ENCODE peak calls at places on chromosomes 2 and 18, in ten cellular contexts. D is iris pigment epithelial cell; H is stimulated activated CD4-positive, alpha-beta T cell treated with anti-CD3 and anti-CD28 coated beads, Interleukin-15, amount 100 ng/mL, for 1 hour; X is left cardiac atrium; Z is epithelial cell of esophagus; V is GM10248; W is H9; R is KG1; I is pancreas; A is nucleus accumbens. K is an unnamed sample.

GRCh38 chr18:36035253-36035652 is 32.1 kb downstream of the RPRD1A start:
- DNase-seq in V (no peak), D (no peak), X (no peak), I (no peak), Z (no peak), H (no peak), A (no peak), W (no peak), R (no peak), K (no peak)

GRCh38 chr2:223935459-223936125 is 9.5 kb downstream of the WDFY1 start:
- DNase-seq in W (no peak), A (no peak), D (no peak), V (no peak), I (peak; percentile 38), Z (no peak), X (no peak), H (no peak), R (no peak), K (no peak)

GRCh38 chr2:230586328-230586982 is 126.2 kb upstream of the CAB39 start:
- DNase-seq in Z (no peak), H (no peak), D (peak; percentile 12), V (no peak), I (no peak), A (no peak), X (no peak), W (no peak), R (no peak), K (no peak)

GRCh38 chr2:48482313-48482712 is 47.6 kb upstream of the STON1 start:
- DNase-seq in A (no peak), W (no peak), V (no peak), I (no peak), H (no peak), X (no peak), Z (no peak), R (no peak), D (peak; percentile 85), K (no peak)

GRCh38 chr18:51751901-51752300 is 554.4 kb upstream of the MEX3C start:
- DNase-seq in Z (peak; percentile 2), V (no peak), X (no peak), A (no peak), D (no peak), W (no peak), H (no peak), R (no peak), I (no peak), K (no peak)

GRCh38 chr2:218003994-218004419 is 1.2 kb upstream of the TNS1 start:
- DNase-seq in X (peak; percentile 87), D (peak; percentile 91), Z (peak; percentile 13), W (no peak), R (no peak), I (peak; percentile 74), A (no peak), V (no peak), H (no peak), K (no peak)

GRCh38 chr2:65639156-65639876 is 206.9 kb upstream of the SPRED2 start:
- DNase-seq in H (no peak), V (no peak), I (no peak), A (no peak), X (no peak), D (peak; percentile 73), W (no peak), R (no peak), Z (peak; percentile 12), K (no peak)

GRCh38 chr2:27756544-27757498 is 14.7 kb upstream of the MRPL33 start:
- DNase-seq in V (no peak), I (no peak), D (no peak), A (no peak), Z (no peak), W (no peak), R (no peak), X (peak; percentile 68), H (no peak), K (no peak)

GRCh38 chr2:64880193-64880951 is 108.8 kb upstream of the SLC1A4 start:
- DNase-seq in V (no peak), Z (no peak), R (no peak), I (no peak), W (peak; percentile 51), D (no peak), A (no peak), X (no peak), H (no peak), K (no peak)

GRCh38 chr2:40488101-40488598 is 36.3 kb upstream of the SLC8A1 start:
- DNase-seq in R (no peak), Z (peak; percentile 36), I (no peak), V (no peak), D (peak; percentile 57), A (no peak), X (no peak), W (no peak), H (no peak), K (no peak)

GRCh38 chr18:76572517-76573247 is 77.6 kb upstream of the ZNF516 start:
- DNase-seq in A (no peak), R (no peak), D (peak; percentile 10), V (no peak), Z (peak; percentile 10), I (no peak), H (no peak), W (no peak), X (no peak), K (no peak)

GRCh38 chr2:14601070-14601770 is 31.3 kb upstream of the LRATD1 start:
- DNase-seq in H (no peak), Z (peak; percentile 69), I (no peak), W (no peak), X (no peak), V (no peak), A (no peak), D (peak; percentile 7), R (no peak), K (no peak)

GRCh38 chr18:77478619-77479018 is 229.0 kb downstream of the GALR1 start:
- DNase-seq in H (no peak), W (no peak), X (peak; percentile 54), D (peak; percentile 0), I (peak; percentile 11), R (no peak), V (no peak), Z (no peak), A (no peak), K (no peak)

GRCh38 chr18:24651472-24651871 is 191.0 kb downstream of the HRH4 start:
- DNase-seq in Z (no peak), R (no peak), D (no peak), I (no peak), V (no peak), H (no peak), W (no peak), X (no peak), A (no peak), K (no peak)

GRCh38 chr2:236782938-236783337 is 213.3 kb downstream of the ACKR3 start:
- DNase-seq in H (no peak), I (no peak), D (peak; percentile 42), V (no peak), R (no peak), A (no peak), Z (no peak), X (no peak), W (no peak), K (no peak)

GRCh38 chr18:74897971-74898657 is 300.4 kb downstream of the ZNF407 start:
- DNase-seq in X (no peak), D (peak; percentile 71), R (no peak), W (no peak), A (no peak), H (no peak), I (no peak), V (no peak), Z (peak; percentile 76), K (no peak)

GRCh38 chr2:176959614-176960013 is 253.0 kb upstream of the HNRNPA3 start:
- DNase-seq in Z (no peak), X (no peak), R (no peak), A (no peak), W (no peak), D (no peak), H (no peak), V (no peak), I (no peak), K (no peak)

GRCh38 chr2:214839464-214839863 is 30.0 kb upstream of the BARD1 start:
- DNase-seq in R (no peak), W (no peak), A (no peak), V (no peak), X (no peak), H (no peak), D (no peak), I (no peak), Z (no peak), K (no peak)

GRCh38 chr2:231362785-231363184 is 32.7 kb upstream of the B3GNT7 start:
- DNase-seq in D (no peak), W (no peak), V (no peak), X (no peak), A (no peak), R (no peak), H (no peak), I (no peak), Z (no peak), K (no peak)

GRCh38 chr2:122635649-122636496 is 880.4 kb downstream of the TSN start:
- DNase-seq in R (no peak), H (no peak), V (no peak), A (no peak), W (no peak), I (no peak), D (peak; percentile 39), Z (peak; percentile 77), X (no peak), K (no peak)

GRCh38 chr2:12448846-12449480 is 267.8 kb upstream of the TRIB2 start:
- DNase-seq in D (peak; percentile 64), A (no peak), H (no peak), R (no peak), X (no peak), I (no peak), Z (peak; percentile 59), W (no peak), V (no peak), K (no peak)

GRCh38 chr18:9697121-9697520 is 11.0 kb upstream of the RAB31 start:
- DNase-seq in R (no peak), X (peak; percentile 47), H (no peak), W (no peak), I (no peak), V (no peak), A (no peak), Z (no peak), D (no peak), K (no peak)

GRCh38 chr2:187055463-187055862 is 206.5 kb upstream of the ZSWIM2 start:
- DNase-seq in A (no peak), I (no peak), D (peak; percentile 71), R (no peak), H (no peak), Z (peak; percentile 51), W (no peak), X (no peak), V (no peak), K (no peak)

GRCh38 chr2:49702740-49703139 is 548.4 kb upstream of the FSHR start:
- DNase-seq in D (no peak), Z (no peak), V (no peak), A (no peak), I (no peak), X (no peak), H (no peak), W (no peak), R (no peak), K (no peak)

GRCh38 chr2:45944075-45944474 is 292.6 kb downstream of the PRKCE start:
- DNase-seq in H (no peak), A (no peak), Z (peak; percentile 72), R (no peak), D (peak; percentile 86), I (no peak), W (no peak), V (no peak), X (no peak), K (no peak)

GRCh38 chr18:76405761-76406356 is 89.2 kb downstream of the ZNF516 start:
- DNase-seq in R (no peak), W (peak; percentile 84), X (peak; percentile 74), Z (peak; percentile 46), V (peak; percentile 66), D (peak; percentile 63), A (no peak), H (no peak), I (no peak), K (no peak)

GRCh38 chr2:121285077-121285449 is at the start of gene TFCP2L1:
- DNase-seq in I (peak; percentile 67), H (no peak), R (peak; percentile 22), Z (peak; percentile 76), D (no peak), X (no peak), A (no peak), V (no peak), W (peak; percentile 74), K (no peak)

GRCh38 chr2:3466482-3466863 is 52.9 kb downstream of the ADI1 start:
- DNase-seq in V (no peak), I (no peak), D (no peak), Z (no peak), R (no peak), W (no peak), X (no peak), A (no peak), H (no peak), K (no peak)